ENCODE peak calls at places on chromosomes 13 and 19, in seven cellular contexts. L is transverse colon, B is GM06990, M is adipocyte, K is psoas muscle, S is heart right ventricle, T is fibroblast of pulmonary artery. G is an unnamed sample.

GRCh38 chr19:16106121-16106520 is 5.6 kb upstream of the RAB8A start:
- DNase-seq in L (peak), B (no peak), M (peak), K (no peak), S (no peak), T (no peak), G (peak)

GRCh38 chr19:47704024-47704423 is 9.2 kb upstream of the EHD2 start:
- DNase-seq in L (peak), B (no peak), M (no peak), K (no peak), S (no peak), T (peak), G (no peak)

GRCh38 chr13:113774177-113775107 is 15.4 kb downstream of the TMEM255B start:
- DNase-seq in L (no peak), B (no peak), M (no peak), K (no peak), S (no peak), T (peak), G (peak)

GRCh38 chr13:107767119-107767518 is 448.2 kb downstream of the LIG4 start:
- DNase-seq in L (no peak), B (no peak), M (no peak), K (no peak), S (no peak), T (no peak), G (no peak)

GRCh38 chr13:46571189-46571901 is 18.4 kb downstream of the LRCH1 start:
- DNase-seq in L (no peak), B (no peak), M (peak), K (no peak), S (no peak), T (peak), G (peak)

GRCh38 chr13:53064721-53065120 is 36.1 kb downstream of the OLFM4 start:
- DNase-seq in L (no peak), B (no peak), M (no peak), K (peak), S (peak), T (no peak), G (no peak)

GRCh38 chr13:112658807-112659206 is 31.0 kb upstream of the ATP11A start:
- DNase-seq in L (no peak), B (no peak), M (no peak), K (no peak), S (no peak), T (no peak), G (peak)

GRCh38 chr13:21034602-21035190 is 26.7 kb downstream of the LATS2 start:
- DNase-seq in L (no peak), B (no peak), M (no peak), K (no peak), S (peak), T (peak), G (no peak)

GRCh38 chr13:40876020-40876738 is 86.8 kb downstream of the SLC25A15 start:
- DNase-seq in L (no peak), B (no peak), M (no peak), K (no peak), S (no peak), T (no peak), G (no peak)

GRCh38 chr19:24159707-24160106 is 72.7 kb downstream of the ZNF254 start:
- DNase-seq in L (no peak), B (no peak), M (peak), K (no peak), S (no peak), T (peak), G (no peak)

GRCh38 chr13:108322206-108322824 is 52.8 kb downstream of the TNFSF13B start:
- DNase-seq in L (no peak), B (no peak), M (peak), K (no peak), S (no peak), T (peak), G (peak)

GRCh38 chr13:71378992-71379905 is 487.8 kb downstream of the DACH1 start:
- DNase-seq in L (no peak), B (no peak), M (peak), K (no peak), S (no peak), T (peak), G (no peak)

GRCh38 chr19:49017666-49018351 is 918 bp upstream of the LHB start:
- DNase-seq in L (peak), B (peak), M (peak), K (peak), S (peak), T (peak), G (peak)

GRCh38 chr13:27264181-27264580 is 6.4 kb upstream of the RASL11A start:
- DNase-seq in L (no peak), B (no peak), M (peak), K (no peak), S (peak), T (peak), G (peak)

GRCh38 chr19:22545751-22546150 is 88.4 kb upstream of the ZNF492 start:
- DNase-seq in L (peak), B (no peak), M (peak), K (no peak), S (peak), T (peak), G (no peak)

GRCh38 chr13:77918391-77919261 is at the start of gene EDNRB:
- DNase-seq in L (peak), B (no peak), M (peak), K (peak), S (peak), T (peak), G (peak)

GRCh38 chr13:33910267-33910666 is 92.3 kb downstream of the RFC3 start:
- DNase-seq in L (no peak), B (no peak), M (no peak), K (no peak), S (no peak), T (no peak), G (no peak)

GRCh38 chr13:51070005-51070649 is 40.9 kb downstream of the C13orf42 start:
- DNase-seq in L (peak), B (peak), M (peak), K (peak), S (peak), T (peak), G (peak)

GRCh38 chr19:35439921-35440320 is 8.1 kb upstream of the FFAR2 start:
- DNase-seq in L (no peak), B (no peak), M (no peak), K (no peak), S (no peak), T (no peak), G (no peak)

GRCh38 chr19:45103625-45104319 is 10.8 kb downstream of the PPP1R37 start:
- DNase-seq in L (no peak), B (no peak), M (no peak), K (no peak), S (peak), T (no peak), G (no peak)

GRCh38 chr13:113835461-113836274 is 28.2 kb downstream of the GAS6 start:
- DNase-seq in L (no peak), B (no peak), M (peak), K (peak), S (no peak), T (peak), G (peak)

GRCh38 chr13:34467450-34468083 is 474.5 kb upstream of the NBEA start:
- DNase-seq in L (no peak), B (no peak), M (no peak), K (no peak), S (no peak), T (no peak), G (no peak)

GRCh38 chr13:50889317-50889716 is 20.3 kb upstream of the RNASEH2B start:
- DNase-seq in L (no peak), B (no peak), M (no peak), K (no peak), S (no peak), T (no peak), G (no peak)

GRCh38 chr13:51780099-51780498 is 23.9 kb downstream of the DHRS12 start:
- DNase-seq in L (no peak), B (no peak), M (no peak), K (no peak), S (no peak), T (no peak), G (no peak)

GRCh38 chr13:27933580-27934328 is 14.0 kb downstream of the PDX1 start:
- DNase-seq in L (no peak), B (no peak), M (no peak), K (no peak), S (no peak), T (no peak), G (no peak)

GRCh38 chr19:38265213-38265861 is 964 bp downstream of the SPINT2 start:
- DNase-seq in L (peak), B (no peak), M (no peak), K (no peak), S (no peak), T (no peak), G (no peak)
- H3K4me3 ChIP-seq in L (peak), B (peak), M (no peak), K (peak), S (no peak), T (no peak), G (no peak)

GRCh38 chr19:41397086-41398041 is at the start of the genes BCKDHA and EXOSC5:
- DNase-seq in L (peak), B (peak), M (peak), K (peak), S (peak), T (peak), G (peak)

GRCh38 chr19:41392775-41393174 is 4.4 kb downstream of the EXOSC5 start:
- DNase-seq in L (no peak), B (no peak), M (no peak), K (no peak), S (no peak), T (no peak), G (no peak)

GRCh38 chr19:41395355-41395754 is 1.8 kb downstream of the EXOSC5 start:
- DNase-seq in L (no peak), B (no peak), M (no peak), K (no peak), S (no peak), T (no peak), G (no peak)

GRCh38 chr19:41386442-41386841 is 10.1 kb downstream of the TMEM91 start:
- DNase-seq in L (no peak), B (no peak), M (no peak), K (no peak), S (no peak), T (peak), G (no peak)

GRCh38 chr19:41391618-41392017 is 5.5 kb downstream of the EXOSC5 start:
- DNase-seq in L (no peak), B (no peak), M (no peak), K (no peak), S (no peak), T (no peak), G (no peak)
- H3K4me3 ChIP-seq in L (no peak), B (no peak), M (no peak), K (no peak), S (no peak), T (no peak), G (no peak)

GRCh38 chr19:3803114-3803888 is 17.1 kb upstream of the MATK start:
- DNase-seq in L (no peak), B (no peak), M (no peak), K (no peak), S (no peak), T (no peak), G (no peak)
- H3K4me3 ChIP-seq in L (no peak), B (no peak), M (no peak), K (no peak), S (no peak), T (no peak), G (no peak)

GRCh38 chr19:40803170-40803856 is 4.3 kb downstream of the EGLN2 start:
- DNase-seq in L (no peak), B (no peak), M (no peak), K (no peak), S (no peak), T (no peak), G (no peak)
- H3K4me3 ChIP-seq in L (no peak), B (peak), M (peak), K (peak), S (peak), T (peak), G (peak)

GRCh38 chr13:42539670-42540069 is 34.3 kb upstream of the TNFSF11 start:
- DNase-seq in L (no peak), B (no peak), M (no peak), K (no peak), S (no peak), T (peak), G (no peak)

GRCh38 chr13:42533336-42533591 is 40.7 kb upstream of the TNFSF11 start:
- DNase-seq in L (no peak), B (peak), M (no peak), K (no peak), S (no peak), T (no peak), G (no peak)

GRCh38 chr13:42538996-42539395 is 35.0 kb upstream of the TNFSF11 start:
- DNase-seq in L (no peak), B (no peak), M (no peak), K (no peak), S (no peak), T (no peak), G (no peak)

GRCh38 chr13:42532561-42533335 is 41.2 kb upstream of the TNFSF11 start:
- DNase-seq in L (no peak), B (peak), M (no peak), K (no peak), S (no peak), T (no peak), G (no peak)

GRCh38 chr13:42534785-42535184 is 39.2 kb upstream of the TNFSF11 start:
- DNase-seq in L (no peak), B (no peak), M (no peak), K (no peak), S (no peak), T (no peak), G (no peak)
- H3K4me3 ChIP-seq in L (no peak), B (no peak), M (no peak), K (no peak), S (no peak), T (no peak), G (no peak)

G was measured in AG10803.